ENCODE peak calls at places on chromosomes 12 and 14, in six cellular contexts. C, R, Z, E, O and K are unnamed samples.

GRCh38 chr12:124910561-124911478 is 3.6 kb downstream of the UBC start:
- DNase-seq in O (peak), C (no peak), Z (no peak), R (peak), E (peak), K (peak)

GRCh38 chr12:4086481-4086880 is 187.1 kb upstream of the CCND2 start:
- DNase-seq in O (no peak), E (no peak), C (no peak), R (no peak), Z (no peak), K (no peak)

GRCh38 chr12:114812858-114813761 is 129.1 kb upstream of the TBX3 start:
- DNase-seq in R (peak), O (no peak), E (peak), C (peak), Z (no peak), K (peak)

GRCh38 chr12:89383235-89384049 is 31.1 kb upstream of the DUSP6 start:
- DNase-seq in E (no peak), O (peak), Z (no peak), R (peak), C (peak), K (no peak)

GRCh38 chr12:13576935-13577334 is 380.4 kb downstream of the EMP1 start:
- DNase-seq in Z (no peak), E (no peak), R (no peak), O (no peak), C (no peak), K (no peak)

GRCh38 chr12:124653169-124653931 is 85.9 kb upstream of the NCOR2 start:
- DNase-seq in Z (no peak), E (no peak), R (peak), O (no peak), C (no peak), K (no peak)

GRCh38 chr14:69036757-69037506 is 57.8 kb upstream of the ACTN1 start:
- DNase-seq in O (no peak), E (no peak), Z (no peak), R (no peak), C (peak), K (no peak)

GRCh38 chr14:64704145-64704742 is at the start of gene PLEKHG3:
- DNase-seq in E (peak), R (peak), Z (no peak), O (peak), C (peak), K (peak)

GRCh38 chr14:99395904-99396530 is 84.6 kb downstream of the SETD3 start:
- DNase-seq in E (no peak), O (peak), R (peak), Z (no peak), C (peak), K (peak)

GRCh38 chr12:124804011-124804621 is 59.5 kb downstream of the SCARB1 start:
- DNase-seq in O (peak), E (peak), Z (no peak), R (peak), C (peak), K (peak)

GRCh38 chr12:120903382-120903817 is 758 bp downstream of the SPPL3 start:
- DNase-seq in Z (peak), C (no peak), E (peak), O (peak), R (peak), K (peak)

GRCh38 chr12:65123435-65124063 is 2.4 kb upstream of the WIF1 start:
- DNase-seq in R (peak), C (no peak), E (peak), Z (peak), O (peak), K (peak)

GRCh38 chr12:112184056-112184887 is 58.9 kb downstream of the TRAFD1 start:
- DNase-seq in E (no peak), Z (no peak), C (no peak), O (no peak), R (no peak), K (no peak)

GRCh38 chr12:121801601-121802484 is 2.0 kb upstream of the SETD1B start:
- DNase-seq in C (no peak), O (peak), E (peak), Z (peak), R (peak), K (peak)

DNA sequence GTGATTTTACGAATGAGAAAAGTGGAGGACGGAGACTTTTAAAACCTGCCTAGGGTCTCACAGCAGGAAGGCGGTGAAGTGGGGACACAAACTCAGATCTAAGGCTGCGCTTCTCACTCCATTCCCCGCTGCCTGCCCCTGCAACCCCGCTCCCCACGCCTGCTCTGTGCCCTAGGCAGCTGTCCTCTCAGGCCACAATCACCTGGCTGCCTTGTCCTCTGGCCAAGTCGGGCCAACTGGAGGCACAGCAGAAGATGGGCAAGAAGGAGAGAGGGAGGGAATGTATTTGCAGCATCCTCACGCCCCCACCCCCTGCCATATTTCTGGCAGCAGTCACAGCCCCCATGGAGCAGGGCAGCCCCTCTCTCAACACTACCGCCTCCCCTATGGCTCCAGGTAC is 94.9 kb downstream of the CHGA start:
- DNase-seq in E (no peak), R (no peak), O (no peak), Z (no peak), C (no peak), K (no peak)
- H3K4me2 ChIP-seq in E (peak), R (no peak), O (no peak), Z (no peak), C (no peak), K (no peak)

DNA sequence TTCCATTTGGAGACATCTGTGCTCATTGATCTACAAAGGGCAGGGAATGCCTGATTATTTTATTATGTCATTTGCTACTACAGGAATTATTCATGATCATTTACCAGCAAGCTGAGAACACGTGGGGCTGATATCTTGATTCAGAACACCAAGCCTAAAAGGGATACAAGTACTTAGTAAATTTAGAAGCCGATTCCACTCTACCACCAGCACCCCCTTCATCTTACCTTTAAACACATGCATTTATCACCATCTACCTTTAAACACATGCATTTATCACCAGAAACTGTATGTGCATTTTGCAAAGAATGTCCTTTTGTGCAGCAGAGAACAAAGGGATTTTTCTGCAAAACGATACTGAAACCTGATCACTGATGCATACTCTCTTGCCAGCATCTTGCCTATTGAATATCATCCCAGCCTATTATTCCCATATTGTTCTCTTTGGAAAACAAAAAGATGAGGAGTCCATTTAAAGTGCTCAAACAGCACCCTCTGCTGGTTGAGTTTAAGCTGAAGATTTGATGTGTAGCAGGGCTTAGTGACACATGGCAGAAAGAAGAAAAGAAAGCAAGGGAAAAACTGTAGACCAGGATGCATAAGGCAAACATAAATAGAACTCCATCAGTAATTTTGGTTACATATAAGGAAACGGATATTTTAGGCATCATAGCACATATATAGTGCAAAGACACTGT is 132.6 kb upstream of the PLEKHG7 start:
- DNase-seq in C (peak), E (peak), Z (peak), R (peak), O (peak), K (peak)
- H2AFZ ChIP-seq in C (no peak), E (no peak), Z (peak), R (no peak), O (no peak), K (no peak)

DNA sequence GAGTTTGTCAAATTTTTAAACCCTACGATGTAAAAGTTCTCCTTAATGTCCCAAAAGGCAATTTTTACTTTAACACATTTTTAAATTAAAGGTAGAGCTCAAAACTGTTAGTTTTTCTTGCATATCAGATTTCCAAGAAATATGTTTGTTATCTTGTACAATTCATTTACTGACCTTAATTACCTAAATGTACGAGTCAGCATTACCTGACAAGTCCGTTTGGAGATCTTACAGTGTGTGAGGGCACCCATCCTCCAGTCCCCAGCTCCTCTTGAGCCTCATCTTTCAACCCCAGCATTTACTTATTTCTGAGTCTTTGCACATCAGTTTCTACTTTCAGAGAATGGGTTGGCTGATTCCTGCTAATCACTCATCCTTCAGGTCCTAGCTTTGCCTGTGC is 23.7 kb downstream of the PPM1H start:
- DNase-seq in R (no peak), C (no peak), E (no peak), Z (no peak), O (no peak), K (no peak)
- H3K4me2 ChIP-seq in R (no peak), C (no peak), E (no peak), Z (no peak), O (no peak), K (no peak)

GRCh38 chr12:19688489-19688888 is 249.2 kb downstream of the AEBP2 start:
- DNase-seq in R (peak), C (peak), Z (no peak), O (no peak), E (no peak), K (peak)
- H2AFZ ChIP-seq in R (no peak), C (no peak), Z (no peak), O (no peak), E (no peak), K (no peak)

GRCh38 chr14:95444132-95445129 is 72.0 kb downstream of the SYNE3 start:
- DNase-seq in E (no peak), R (no peak), O (no peak), C (no peak), Z (peak), K (no peak)
- H3K4me2 ChIP-seq in E (no peak), R (no peak), O (no peak), C (no peak), Z (peak), K (no peak)

GRCh38 chr12:103423061-103423473 is 72.7 kb downstream of the C12orf42 start:
- DNase-seq in R (no peak), Z (no peak), C (no peak), E (no peak), O (no peak), K (no peak)
- H2AFZ ChIP-seq in R (no peak), Z (no peak), C (no peak), E (no peak), O (no peak), K (no peak)

GRCh38 chr12:177980-178714 is 35.8 kb downstream of the SLC6A12 start:
- DNase-seq in C (no peak), R (no peak), Z (no peak), O (no peak), E (no peak), K (no peak)
- H3K4me2 ChIP-seq in C (no peak), R (no peak), Z (no peak), O (no peak), E (no peak), K (no peak)

DNA sequence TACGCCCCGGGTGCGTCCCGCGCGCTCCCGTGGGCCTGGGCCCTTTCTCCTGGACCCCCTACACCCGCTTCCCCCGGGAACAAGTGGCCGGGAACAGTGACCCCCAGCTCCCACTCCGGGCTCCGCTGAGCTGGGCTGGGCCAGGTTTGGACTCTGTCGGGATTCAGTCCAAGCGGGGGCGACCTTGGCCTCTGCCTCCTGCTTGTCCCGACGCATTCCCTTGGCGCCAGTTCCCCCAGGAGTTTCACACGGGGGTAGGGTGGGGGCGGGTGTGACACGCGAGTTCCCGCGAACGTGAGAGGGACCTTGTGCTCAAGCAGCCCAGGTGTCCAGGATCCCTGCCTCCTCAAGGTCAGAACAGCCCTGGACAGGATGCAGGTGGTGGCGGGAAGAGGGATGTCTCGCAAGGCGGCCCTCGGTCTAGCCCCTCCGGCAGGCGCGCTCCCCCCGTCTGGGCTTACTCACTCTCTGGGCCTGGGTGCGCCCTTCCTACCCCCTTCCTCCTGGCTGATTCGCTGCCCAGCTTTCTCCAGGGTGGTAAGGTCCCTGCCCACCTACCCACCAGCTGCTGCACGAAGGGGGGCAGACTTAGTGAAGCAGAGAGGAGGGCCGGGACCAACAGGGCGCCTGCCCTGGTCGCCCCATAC is 771 bp downstream of the CRIP2 start:
- DNase-seq in C (peak), O (peak), R (peak), E (peak), Z (no peak), K (peak)
- H2AFZ ChIP-seq in C (peak), O (peak), R (peak), E (peak), Z (no peak), K (peak)